ENCODE peak calls at places on chromosomes 12 and 14, in six cellular contexts. E is colonic mucosa, A is GM20000, Y is suprapubic skin, M is cardiac muscle cell, I is GM12878. N is an unnamed sample.

GRCh38 chr12:1171657-1172056 is 180.6 kb downstream of the ERC1 start:
- DNase-seq in E (no peak), A (no peak), Y (no peak), M (no peak), I (no peak), N (peak)

GRCh38 chr12:92065018-92065499 is 80.6 kb downstream of the BTG1 start:
- DNase-seq in E (peak), A (peak), Y (no peak), M (no peak), I (peak), N (peak)

GRCh38 chr12:16526693-16527092 is 79.3 kb downstream of the LMO3 start:
- DNase-seq in E (no peak), A (no peak), Y (no peak), M (peak), I (no peak), N (no peak)

GRCh38 chr14:71362920-71363584 is 455.8 kb downstream of the PCNX1 start:
- DNase-seq in E (no peak), A (peak), Y (no peak), M (peak), I (peak), N (no peak)

GRCh38 chr12:2049604-2050540 is 2.9 kb upstream of the CACNA1C start:
- DNase-seq in E (no peak), A (no peak), Y (no peak), M (peak), I (no peak), N (no peak)

GRCh38 chr14:83842536-83842935 is 1687.4 kb upstream of the FLRT2 start:
- DNase-seq in E (no peak), A (no peak), Y (no peak), M (no peak), I (no peak), N (no peak)

GRCh38 chr14:23512156-23512555 is 39.4 kb downstream of the ZFHX2 start:
- DNase-seq in E (no peak), A (peak), Y (no peak), M (peak), I (no peak), N (no peak)

GRCh38 chr12:48717252-48717695 is 767 bp upstream of the CCNT1 start:
- DNase-seq in E (no peak), A (peak), Y (no peak), M (peak), I (peak), N (no peak)

GRCh38 chr14:31889297-31889696 is 187.8 kb upstream of the ARHGAP5 start:
- DNase-seq in E (no peak), A (no peak), Y (no peak), M (no peak), I (no peak), N (no peak)

GRCh38 chr12:66132408-66132807 is 1.9 kb upstream of the LLPH start:
- DNase-seq in E (no peak), A (no peak), Y (no peak), M (peak), I (no peak), N (no peak)

GRCh38 chr12:129566800-129567199 is 337.0 kb downstream of the TMEM132D start:
- DNase-seq in E (no peak), A (no peak), Y (no peak), M (no peak), I (no peak), N (no peak)

GRCh38 chr12:25013061-25013460 is 64.2 kb upstream of the BCAT1 start:
- DNase-seq in E (no peak), A (no peak), Y (no peak), M (no peak), I (no peak), N (no peak)

GRCh38 chr14:24674204-24674970 is 40.4 kb upstream of the GZMB start:
- DNase-seq in E (no peak), A (no peak), Y (no peak), M (no peak), I (no peak), N (no peak)

GRCh38 chr14:35821546-35822411 is 4.4 kb upstream of the BRMS1L start:
- DNase-seq in E (no peak), A (peak), Y (no peak), M (peak), I (no peak), N (peak)

GRCh38 chr12:18981732-18982131 is 147.8 kb upstream of the PLEKHA5 start:
- DNase-seq in E (no peak), A (no peak), Y (no peak), M (no peak), I (no peak), N (no peak)

GRCh38 chr12:89951050-89951693 is 242.5 kb upstream of the ATP2B1 start:
- DNase-seq in E (peak), A (no peak), Y (no peak), M (no peak), I (no peak), N (peak)

GRCh38 chr12:87676726-87677125 is 352.5 kb downstream of the C12orf50 start:
- DNase-seq in E (no peak), A (no peak), Y (no peak), M (peak), I (no peak), N (no peak)

GRCh38 chr14:56795284-56795622 is 15.0 kb downstream of the OTX2 start:
- DNase-seq in E (no peak), A (no peak), Y (no peak), M (no peak), I (no peak), N (no peak)

GRCh38 chr12:64864319-64864718 is 39.9 kb downstream of the TBC1D30 start:
- DNase-seq in E (no peak), A (no peak), Y (no peak), M (no peak), I (no peak), N (no peak)

GRCh38 chr14:104657114-104657524 is 32.3 kb upstream of the INF2 start:
- DNase-seq in E (no peak), A (peak), Y (no peak), M (no peak), I (no peak), N (no peak)

GRCh38 chr14:51844482-51844881 is 15.9 kb upstream of the GNG2 start:
- DNase-seq in E (no peak), A (peak), Y (no peak), M (no peak), I (peak), N (no peak)

GRCh38 chr14:61476737-61477410 is 155.5 kb downstream of the PRKCH start:
- DNase-seq in E (peak), A (no peak), Y (no peak), M (peak), I (no peak), N (peak)

GRCh38 chr12:49335118-49335954 is 1.7 kb downstream of the C1QL4 start:
- DNase-seq in E (no peak), A (peak), Y (no peak), M (no peak), I (no peak), N (no peak)

GRCh38 chr12:122866379-122866778 is 29.5 kb downstream of the VPS37B start:
- DNase-seq in E (no peak), A (no peak), Y (peak), M (no peak), I (no peak), N (no peak)

GRCh38 chr14:103073367-103073875 is 10.6 kb upstream of the LBHD2 start:
- DNase-seq in E (no peak), A (no peak), Y (peak), M (no peak), I (no peak), N (peak)

GRCh38 chr14:29518335-29518734 is 409.3 kb downstream of the PRKD1 start:
- DNase-seq in E (no peak), A (no peak), Y (no peak), M (peak), I (no peak), N (no peak)
- TF ChIP-seq CTCF in E (no peak), A (no peak), Y (no peak), M (peak), I (no peak), N (no peak)

GRCh38 chr14:86646688-86647687 is 1117.0 kb downstream of the FLRT2 start:
- DNase-seq in E (no peak), A (no peak), Y (no peak), M (peak), I (no peak), N (no peak)
- TF ChIP-seq CTCF in E (no peak), A (no peak), Y (no peak), M (no peak), I (no peak), N (no peak)

GRCh38 chr14:39366460-39367386 is 65.5 kb downstream of the FBXO33 start:
- DNase-seq in E (no peak), A (no peak), Y (no peak), M (no peak), I (no peak), N (no peak)
- TF ChIP-seq CTCF in E (no peak), A (no peak), Y (no peak), M (no peak), I (no peak), N (no peak)

GRCh38 chr12:4825139-4825858 is 84.4 kb upstream of the KCNA1 start:
- DNase-seq in E (no peak), A (no peak), Y (no peak), M (peak), I (no peak), N (no peak)
- TF ChIP-seq CTCF in E (no peak), A (no peak), Y (no peak), M (no peak), I (no peak), N (no peak)

DNA sequence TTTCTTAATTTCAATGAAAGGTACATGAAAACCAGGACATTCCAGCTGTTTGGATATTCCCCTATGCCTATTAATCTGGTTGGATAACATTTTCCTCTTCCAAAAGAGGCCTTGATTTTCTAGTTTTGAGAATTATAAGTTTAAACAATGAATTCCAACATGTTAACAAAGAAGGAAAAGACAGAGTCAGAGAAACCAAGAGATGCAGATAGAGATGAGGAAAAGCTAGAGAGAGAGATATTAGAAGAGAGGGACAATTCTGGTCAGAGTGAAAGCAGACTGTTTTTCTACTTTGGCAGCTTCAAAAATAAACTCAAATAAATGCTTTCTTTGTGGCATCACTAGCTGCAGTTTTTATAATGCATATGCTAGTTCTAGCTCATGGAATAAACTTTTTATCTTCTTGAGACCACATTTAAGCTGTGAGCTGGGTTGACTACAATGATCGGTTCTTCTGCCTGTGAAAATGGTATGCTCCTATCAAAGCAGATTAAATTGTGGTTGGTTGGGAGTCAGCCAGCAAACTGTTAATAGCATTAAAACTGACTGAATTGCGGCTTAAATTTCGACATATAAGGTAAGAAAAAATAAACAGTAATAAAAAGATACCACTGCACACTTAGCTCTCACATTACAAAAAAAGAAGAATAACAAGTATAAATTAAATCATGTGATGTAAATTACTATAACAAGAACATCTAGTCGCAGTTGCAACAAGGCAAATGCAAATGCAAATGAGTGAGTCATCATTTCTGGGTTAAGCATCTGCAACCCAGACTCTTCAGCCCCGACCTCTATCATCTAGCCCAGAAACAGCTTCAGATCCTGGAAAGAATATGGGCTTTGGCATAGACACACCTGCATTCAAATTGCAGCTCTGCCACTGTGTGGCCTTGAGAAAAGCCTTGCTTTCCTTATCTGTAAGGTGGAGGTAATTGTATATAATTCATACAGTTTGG is 19.7 kb upstream of the DHRS7 start:
- DNase-seq in E (no peak), A (no peak), Y (no peak), M (peak), I (no peak), N (no peak)
- TF ChIP-seq CTCF in E (no peak), A (no peak), Y (no peak), M (no peak), I (no peak), N (no peak)

GRCh38 chr14:100427166-100427565 is 104.0 kb downstream of the SLC25A47 start:
- DNase-seq in E (no peak), A (no peak), Y (no peak), M (no peak), I (no peak), N (no peak)

GRCh38 chr14:100424504-100425453 is 101.6 kb downstream of the SLC25A47 start:
- DNase-seq in E (peak), A (no peak), Y (no peak), M (no peak), I (no peak), N (peak)

GRCh38 chr14:100425454-100425814 is 102.3 kb downstream of the SLC25A47 start:
- DNase-seq in E (no peak), A (no peak), Y (no peak), M (no peak), I (no peak), N (no peak)

GRCh38 chr14:100428727-100429126 is 105.6 kb downstream of the SLC25A47 start:
- DNase-seq in E (no peak), A (no peak), Y (no peak), M (peak), I (no peak), N (no peak)

DNA sequence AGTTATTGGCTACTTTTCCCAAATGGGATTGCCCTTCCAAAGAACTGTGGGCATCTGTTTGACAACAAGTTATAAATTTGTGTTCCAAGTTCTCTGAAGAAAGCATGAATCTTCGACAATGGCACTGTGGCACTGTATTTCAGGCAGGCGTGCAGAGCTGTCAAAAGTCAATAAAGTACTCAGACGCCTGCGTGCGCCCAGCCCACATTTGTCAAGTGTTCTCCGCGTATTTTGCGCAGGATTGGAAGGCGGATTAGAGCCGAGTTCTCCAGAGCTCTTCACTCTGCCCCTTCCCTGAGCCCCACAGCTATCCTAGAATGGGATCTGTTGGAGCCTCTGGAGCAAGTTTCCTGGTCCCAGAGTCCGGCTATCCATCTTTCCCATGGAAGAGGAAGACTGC is 103.2 kb downstream of the SLC25A47 start:
- DNase-seq in E (no peak), A (no peak), Y (no peak), M (no peak), I (no peak), N (no peak)
- TF ChIP-seq CTCF in E (no peak), A (no peak), Y (no peak), M (no peak), I (no peak), N (no peak)

DNA sequence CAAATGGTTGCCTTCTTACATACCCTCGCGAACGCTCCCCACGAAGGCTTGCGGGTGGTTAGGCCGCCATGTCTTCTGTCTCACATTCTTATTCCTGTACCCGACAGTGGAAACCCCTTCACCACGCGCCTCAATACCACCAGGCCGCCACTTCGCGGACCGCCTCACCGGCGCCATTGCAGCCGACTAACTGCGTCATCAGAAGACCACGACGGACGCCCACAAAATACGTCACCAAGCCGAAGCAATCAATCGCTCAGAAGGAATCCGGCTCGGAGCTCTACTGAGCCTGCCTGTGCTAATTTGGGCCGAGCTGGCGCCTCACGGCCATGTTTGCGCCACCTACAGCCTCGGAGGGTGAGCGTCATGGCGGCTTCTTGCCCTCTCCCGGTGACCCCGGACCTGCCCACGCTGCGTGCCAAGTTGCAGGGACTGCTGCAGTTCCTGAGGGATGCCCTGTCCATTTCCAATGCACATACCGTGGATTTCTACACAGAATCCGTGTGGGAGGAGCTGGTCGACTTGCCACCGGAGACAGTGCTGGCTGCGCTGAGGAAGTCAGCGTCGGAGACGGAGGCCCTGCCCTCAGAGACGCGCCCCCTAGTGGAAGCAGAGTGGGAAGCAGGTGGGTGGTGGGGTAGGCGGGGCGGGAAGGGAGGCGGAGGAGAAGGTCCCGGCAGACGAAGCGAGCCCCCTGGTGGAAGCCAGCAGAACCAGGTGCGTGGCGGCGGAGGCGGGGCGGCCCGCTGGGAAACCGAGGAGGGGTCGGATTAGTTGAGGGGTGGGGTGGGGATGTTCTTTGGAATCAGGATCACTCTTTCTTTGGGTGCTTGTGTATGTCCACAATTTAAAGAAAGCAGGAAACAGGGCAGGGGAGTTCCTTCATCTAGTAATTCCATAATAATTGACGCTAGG is at the start of the genes CCDC59 and METTL25:
- DNase-seq in E (peak), A (peak), Y (peak), M (peak), I (peak), N (peak)
- TF ChIP-seq CTCF in E (peak), A (peak), Y (peak), M (peak), I (peak), N (peak)

DNA sequence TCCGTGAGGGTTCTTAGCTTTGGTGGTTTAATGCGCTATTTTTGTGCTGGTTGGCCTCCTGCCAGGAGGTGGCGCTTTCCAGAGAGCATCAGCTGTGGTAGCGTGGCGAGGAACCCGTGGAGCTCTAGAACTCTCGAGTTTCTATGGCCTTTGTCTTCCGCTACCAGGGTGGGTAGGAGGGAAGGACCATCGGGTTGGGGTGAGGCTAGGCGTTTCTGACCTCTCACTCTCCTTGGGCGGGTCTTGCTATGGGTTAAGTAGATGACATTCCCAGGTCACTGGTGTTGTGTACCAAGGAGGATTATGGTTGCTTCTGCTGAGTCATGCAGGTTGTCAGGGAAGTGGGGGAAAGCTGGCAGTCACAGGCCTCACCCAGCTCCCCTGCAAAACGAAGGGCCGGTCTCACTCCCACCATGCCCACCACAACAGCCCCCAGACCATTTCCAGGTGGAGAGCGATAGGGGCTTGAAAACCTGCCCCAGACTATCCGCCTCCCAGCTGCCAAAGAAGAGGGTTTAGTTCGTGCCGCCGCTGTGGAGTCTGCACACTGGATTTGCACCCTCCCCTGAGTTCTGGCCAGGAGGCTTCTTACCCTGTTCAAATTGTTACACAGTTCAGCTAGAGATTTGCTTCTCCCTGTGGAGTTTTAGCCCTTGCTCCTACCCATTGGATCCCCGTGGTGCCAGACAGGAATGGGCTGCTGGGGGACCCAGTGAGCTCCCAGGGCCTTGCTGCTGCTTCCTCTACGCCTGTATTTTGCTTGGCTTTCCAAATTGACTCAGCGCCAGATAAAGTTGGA is 21.9 kb downstream of the RNFT2 start:
- DNase-seq in E (no peak), A (no peak), Y (no peak), M (peak), I (no peak), N (no peak)
- TF ChIP-seq CTCF in E (no peak), A (no peak), Y (no peak), M (no peak), I (peak), N (no peak)

GRCh38 chr14:92555440-92556111 is 42.0 kb downstream of the RIN3 start:
- DNase-seq in E (no peak), A (no peak), Y (no peak), M (no peak), I (no peak), N (no peak)

GRCh38 chr14:92551066-92551841 is 37.7 kb downstream of the RIN3 start:
- DNase-seq in E (no peak), A (peak), Y (no peak), M (no peak), I (peak), N (no peak)

GRCh38 chr14:92556255-92556741 is 42.7 kb downstream of the RIN3 start:
- DNase-seq in E (no peak), A (no peak), Y (no peak), M (no peak), I (no peak), N (no peak)

GRCh38 chr14:92552066-92552465 is 38.5 kb downstream of the RIN3 start:
- DNase-seq in E (no peak), A (no peak), Y (no peak), M (no peak), I (no peak), N (no peak)

GRCh38 chr14:92553456-92553855 is 39.9 kb downstream of the RIN3 start:
- DNase-seq in E (no peak), A (no peak), Y (no peak), M (peak), I (no peak), N (no peak)
- TF ChIP-seq CTCF in E (no peak), A (no peak), Y (no peak), M (peak), I (peak), N (no peak)

N was measured in Calu3.